ENCODE peak calls at places on chromosome 13, in ten cellular contexts. V, J, M, Z, N, L, T, Q, D and S are unnamed samples.
A peak's percentile ranks its signal among the peaks of the same experiment; 100 is the strongest.

GRCh38 chr13:75904012-75904411 is 267.9 kb downstream of the LMO7 start:
- DNase-seq in M (no peak), Z (no peak), V (no peak), D (no peak), J (no peak), N (no peak), T (no peak), L (no peak), Q (no peak), S (no peak)

GRCh38 chr13:80469841-80470378 is 129.0 kb upstream of the SPRY2 start:
- DNase-seq in T (no peak), J (no peak), D (peak; percentile 45), V (peak; percentile 8), L (peak; percentile 62), N (no peak), Z (peak; percentile 32), Q (no peak), M (no peak), S (no peak)

GRCh38 chr13:48393030-48393697 is 19.7 kb downstream of the LPAR6 start:
- DNase-seq in D (no peak), Z (no peak), J (no peak), T (no peak), M (no peak), V (no peak), Q (no peak), L (no peak), N (no peak), S (no peak)

GRCh38 chr13:101474419-101474957 is 22.0 kb downstream of the ITGBL1 start:
- DNase-seq in M (no peak), J (no peak), D (peak; percentile 92), T (no peak), N (no peak), V (no peak), Q (peak; percentile 22), Z (no peak), L (no peak), S (no peak)

GRCh38 chr13:110583178-110583865 is 21.8 kb upstream of the RAB20 start:
- DNase-seq in D (no peak), V (no peak), Q (no peak), J (no peak), T (no peak), M (no peak), N (no peak), Z (no peak), L (no peak), S (no peak)

GRCh38 chr13:51202477-51203046 is 19.6 kb upstream of the FAM124A start:
- DNase-seq in N (no peak), M (no peak), L (no peak), D (no peak), J (no peak), V (no peak), Z (no peak), T (no peak), Q (no peak), S (no peak)

GRCh38 chr13:36072127-36072526 is 59.1 kb downstream of the DCLK1 start:
- DNase-seq in J (no peak), T (no peak), D (no peak), L (no peak), N (no peak), V (no peak), M (no peak), Q (no peak), Z (no peak), S (no peak)

GRCh38 chr13:30290812-30291436 is 16.4 kb downstream of the KATNAL1 start:
- DNase-seq in D (no peak), J (no peak), V (no peak), Q (no peak), N (no peak), Z (no peak), L (no peak), T (no peak), M (no peak), S (no peak)

GRCh38 chr13:113406321-113407102 is 42.6 kb upstream of the GRTP1 start:
- DNase-seq in V (no peak), Z (no peak), L (no peak), J (peak; percentile 44), Q (no peak), T (no peak), N (no peak), D (no peak), M (no peak), S (peak; percentile 34)

GRCh38 chr13:23506071-23506820 is 64.0 kb upstream of the TNFRSF19 start:
- DNase-seq in L (no peak), N (peak; percentile 34), M (no peak), T (no peak), J (no peak), V (no peak), Q (no peak), Z (no peak), D (peak; percentile 68), S (no peak)